ENCODE peak calls at places on chromosomes 11 and 22, in seven cellular contexts. F, Z, N, M, B, I and X are unnamed samples.

GRCh38 chr11:43919852-43920597 is 22.4 kb upstream of the C11orf96 start:
- DNase-seq in F (no peak), Z (no peak), N (no peak), M (no peak), B (no peak), I (no peak), X (no peak)

GRCh38 chr11:63840356-63841060 is 1.6 kb downstream of the MARK2 start:
- DNase-seq in F (no peak), Z (no peak), N (no peak), M (no peak), B (no peak), I (no peak), X (no peak)

GRCh38 chr11:86214710-86215109 is 29.8 kb upstream of the EED start:
- DNase-seq in F (no peak), Z (no peak), N (no peak), M (no peak), B (peak), I (no peak), X (no peak)

GRCh38 chr11:126443120-126443519 is 87.6 kb downstream of the ST3GAL4 start:
- DNase-seq in F (peak), Z (no peak), N (no peak), M (no peak), B (no peak), I (no peak), X (no peak)

GRCh38 chr11:75140269-75141138 is 10.4 kb upstream of the SLCO2B1 start:
- DNase-seq in F (peak), Z (peak), N (peak), M (peak), B (peak), I (peak), X (peak)

GRCh38 chr11:119169272-119169719 is 771 bp downstream of the NLRX1 start:
- DNase-seq in F (no peak), Z (peak), N (peak), M (peak), B (no peak), I (no peak), X (peak)

GRCh38 chr11:132103006-132103405 is 732.6 kb downstream of the NTM start:
- DNase-seq in F (no peak), Z (no peak), N (no peak), M (no peak), B (no peak), I (no peak), X (no peak)

GRCh38 chr11:61028135-61028729 is 56.8 kb downstream of the CD6 start:
- DNase-seq in F (no peak), Z (no peak), N (no peak), M (no peak), B (peak), I (no peak), X (no peak)

GRCh38 chr11:127994736-127995135 is 592.6 kb downstream of the ETS1 start:
- DNase-seq in F (no peak), Z (no peak), N (no peak), M (no peak), B (no peak), I (no peak), X (no peak)

GRCh38 chr11:86196291-86196690 is 48.3 kb upstream of the EED start:
- DNase-seq in F (no peak), Z (no peak), N (no peak), M (no peak), B (no peak), I (no peak), X (no peak)

GRCh38 chr11:70507466-70508230 is 109.3 kb downstream of the CTTN start:
- DNase-seq in F (peak), Z (no peak), N (no peak), M (no peak), B (no peak), I (no peak), X (no peak)

GRCh38 chr22:28799125-28799833 is 1.1 kb downstream of the XBP1 start:
- DNase-seq in F (peak), Z (no peak), N (peak), M (no peak), B (no peak), I (peak), X (no peak)

GRCh38 chr11:121555172-121555571 is 102.4 kb upstream of the SORL1-AS1 start:
- DNase-seq in F (peak), Z (no peak), N (no peak), M (no peak), B (no peak), I (no peak), X (no peak)

GRCh38 chr11:120564573-120565301 is 53.2 kb downstream of the GRIK4 start:
- DNase-seq in F (peak), Z (peak), N (no peak), M (no peak), B (peak), I (no peak), X (peak)

GRCh38 chr11:104000798-104001197 is 35.6 kb upstream of the DDI1 start:
- DNase-seq in F (no peak), Z (no peak), N (no peak), M (no peak), B (no peak), I (no peak), X (no peak)

GRCh38 chr22:31678748-31679147 is 16.7 kb upstream of the PISD start:
- DNase-seq in F (no peak), Z (no peak), N (no peak), M (no peak), B (no peak), I (no peak), X (no peak)

GRCh38 chr22:31681625-31682345 is 19.8 kb upstream of the PISD start:
- DNase-seq in F (no peak), Z (no peak), N (no peak), M (no peak), B (no peak), I (no peak), X (no peak)

GRCh38 chr22:31683181-31684105 is 21.4 kb upstream of the PISD start:
- DNase-seq in F (no peak), Z (no peak), N (no peak), M (no peak), B (no peak), I (no peak), X (no peak)

GRCh38 chr22:31680764-31681624 is 19.0 kb upstream of the PISD start:
- DNase-seq in F (no peak), Z (no peak), N (no peak), M (no peak), B (no peak), I (no peak), X (no peak)

DNA sequence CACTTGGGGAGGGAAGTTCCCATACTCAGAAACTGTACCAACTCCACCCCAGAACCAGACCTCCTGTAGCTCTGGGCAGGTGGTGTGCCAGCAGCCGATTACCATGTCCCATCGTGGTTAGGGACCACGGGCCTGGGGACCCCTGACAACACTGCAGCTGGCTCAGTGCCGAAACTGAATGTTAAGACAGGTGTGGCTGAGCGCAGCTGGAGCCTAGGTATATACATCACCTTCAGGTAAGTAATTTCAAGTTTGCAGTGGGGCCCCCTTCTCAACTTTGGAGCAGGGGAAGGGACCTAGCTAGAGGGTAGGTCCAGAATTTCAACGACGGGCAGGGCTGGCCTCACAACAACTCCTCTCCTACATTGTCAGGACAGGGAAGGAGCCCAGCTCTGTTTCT is 20.7 kb upstream of the PISD start:
- DNase-seq in F (no peak), Z (no peak), N (no peak), M (no peak), B (no peak), I (no peak), X (no peak)
- TF ChIP-seq TAF1 in F (no peak), Z (no peak), N (no peak), M (no peak), B (no peak), I (no peak), X (no peak)

DNA sequence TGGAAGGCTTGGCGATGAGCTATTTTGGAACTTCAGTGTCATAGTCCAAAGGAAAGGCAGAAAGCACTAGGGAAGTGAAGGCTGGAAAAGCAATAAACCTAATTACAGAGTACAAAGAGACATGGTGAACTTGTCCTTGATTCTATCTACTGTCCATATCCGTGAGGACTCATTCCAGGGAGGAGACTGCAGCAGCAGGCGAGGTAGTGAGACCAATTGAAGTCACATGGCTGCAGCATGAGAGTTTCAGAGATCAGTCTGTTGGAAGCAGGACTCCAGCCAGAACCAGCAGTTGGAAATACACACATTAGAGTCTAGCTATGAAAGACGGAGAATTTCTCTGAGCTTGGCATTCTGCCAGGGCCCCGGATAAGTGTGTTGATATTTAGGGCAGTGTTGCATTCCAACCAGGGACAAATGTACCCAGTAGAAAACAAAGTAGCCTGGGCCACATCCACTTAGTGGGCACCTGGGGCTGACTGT is 54.1 kb upstream of the ARHGAP42 start:
- DNase-seq in F (no peak), Z (no peak), N (peak), M (no peak), B (no peak), I (no peak), X (no peak)
- TF ChIP-seq POLR2AphosphoS5 in F (no peak), Z (no peak), N (no peak), M (no peak), B (no peak), I (no peak), X (no peak)

GRCh38 chr22:25919452-25919851 is 177.5 kb downstream of the MYO18B start:
- DNase-seq in F (no peak), Z (no peak), N (no peak), M (no peak), B (no peak), I (no peak), X (no peak)
- TF ChIP-seq TAF1 in F (no peak), Z (no peak), N (no peak), M (no peak), B (no peak), I (no peak), X (no peak)

GRCh38 chr11:26992031-26992541 is 1.8 kb upstream of the FIBIN start:
- DNase-seq in F (no peak), Z (no peak), N (no peak), M (no peak), B (no peak), I (no peak), X (no peak)

GRCh38 chr11:26996056-26996455 is 2.1 kb downstream of the FIBIN start:
- DNase-seq in F (no peak), Z (no peak), N (no peak), M (no peak), B (no peak), I (no peak), X (no peak)

GRCh38 chr11:26993965-26994446 is at the start of gene FIBIN:
- DNase-seq in F (no peak), Z (no peak), N (no peak), M (peak), B (no peak), I (no peak), X (no peak)

GRCh38 chr11:26994579-26995210 is 783 bp downstream of the FIBIN start:
- DNase-seq in F (no peak), Z (no peak), N (no peak), M (peak), B (no peak), I (no peak), X (no peak)
- TF ChIP-seq POLR2AphosphoS5 in F (no peak), Z (no peak), N (no peak), M (no peak), B (no peak), I (no peak), X (no peak)

GRCh38 chr11:77449060-77449521 is 24.8 kb downstream of the PAK1 start:
- DNase-seq in F (no peak), Z (no peak), N (no peak), M (no peak), B (peak), I (no peak), X (no peak)
- TF ChIP-seq TAF1 in F (no peak), Z (no peak), N (no peak), M (no peak), B (no peak), I (no peak), X (no peak)